ENCODE peak calls at places on chromosomes 11 and 22, in ten cellular contexts. Q, R, I, N, H, U, D, G, L and V are unnamed samples.

GRCh38 chr11:64564947-64565889 is 25.8 kb upstream of the SLC22A12 start:
- DNase-seq in U (no peak), N (no peak), D (peak), Q (no peak), I (no peak), H (no peak), R (no peak), L (no peak), G (no peak), V (no peak)

GRCh38 chr11:12235549-12235944 is 125.2 kb downstream of the MICAL2 start:
- DNase-seq in H (peak), U (no peak), I (no peak), L (no peak), G (no peak), D (no peak), R (no peak), N (peak), Q (no peak), V (peak)

GRCh38 chr22:37219534-37219933 is 7.3 kb upstream of the SSTR3 start:
- DNase-seq in R (no peak), G (no peak), Q (no peak), L (no peak), H (no peak), N (no peak), D (no peak), U (no peak), I (no peak), V (no peak)

GRCh38 chr22:33894515-33894914 is 25.8 kb downstream of the LARGE1 start:
- DNase-seq in N (no peak), D (no peak), I (no peak), Q (no peak), G (no peak), U (no peak), H (no peak), R (no peak), L (no peak), V (no peak)

GRCh38 chr11:123576082-123576481 is 78.3 kb downstream of the SCN3B start:
- DNase-seq in I (no peak), U (no peak), D (peak), H (no peak), L (no peak), N (no peak), Q (no peak), R (no peak), G (no peak), V (no peak)

GRCh38 chr11:83027794-83028193 is 43.9 kb downstream of the RAB30 start:
- DNase-seq in H (no peak), U (no peak), I (no peak), R (no peak), G (no peak), Q (no peak), N (no peak), D (no peak), L (no peak), V (no peak)

GRCh38 chr11:88359529-88359928 is 22.0 kb upstream of the CTSC start:
- DNase-seq in D (no peak), U (no peak), R (no peak), L (no peak), I (no peak), Q (no peak), G (no peak), H (no peak), N (no peak), V (no peak)

GRCh38 chr22:48968201-48968959 is 859.3 kb downstream of the BRD1 start:
- DNase-seq in H (no peak), D (peak), Q (no peak), L (no peak), N (no peak), I (no peak), G (no peak), U (no peak), R (no peak), V (no peak)

GRCh38 chr11:131685206-131685605 is 314.8 kb downstream of the NTM start:
- DNase-seq in H (no peak), U (no peak), D (no peak), R (no peak), N (no peak), L (no peak), G (no peak), I (no peak), Q (no peak), V (no peak)

GRCh38 chr22:27581688-27582087 is 219.9 kb downstream of the MN1 start:
- DNase-seq in I (peak), L (no peak), H (no peak), R (no peak), U (no peak), D (no peak), N (no peak), G (no peak), Q (peak), V (peak)

GRCh38 chr11:17077240-17077519 is 287 bp downstream of the RPS13 start:
- DNase-seq in G (no peak), L (no peak), I (no peak), D (no peak), Q (no peak), N (peak), U (no peak), H (no peak), R (no peak), V (peak)

GRCh38 chr22:26958378-26958777 is 301.0 kb downstream of the MIAT start:
- DNase-seq in I (no peak), G (no peak), R (no peak), U (no peak), L (no peak), H (no peak), Q (no peak), D (no peak), N (no peak), V (no peak)

GRCh38 chr22:50507421-50507990 is at the start of gene LMF2:
- DNase-seq in H (no peak), N (no peak), L (no peak), R (no peak), I (no peak), Q (peak), D (peak), U (peak), G (peak), V (no peak)

GRCh38 chr11:130178441-130178971 is 18.9 kb downstream of the ST14 start:
- DNase-seq in Q (no peak), R (no peak), H (no peak), G (peak), L (no peak), N (no peak), U (no peak), D (peak), I (peak), V (no peak)

GRCh38 chr11:68965901-68966868 is 14.6 kb downstream of the MRGPRD start:
- DNase-seq in I (no peak), Q (no peak), N (no peak), G (no peak), D (no peak), U (no peak), L (no peak), R (no peak), H (no peak), V (no peak)

GRCh38 chr11:10208045-10208674 is 85.9 kb downstream of the SBF2 start:
- DNase-seq in I (peak), R (peak), H (peak), L (peak), G (no peak), U (no peak), N (peak), D (peak), Q (no peak), V (peak)

GRCh38 chr11:30333405-30333804 is 10.5 kb downstream of the ARL14EP start:
- DNase-seq in I (peak), R (peak), H (no peak), G (no peak), Q (no peak), L (no peak), U (no peak), D (peak), N (peak), V (peak)